ENCODE peak calls at places on chromosome 1, in four cellular contexts. G, V, F and H are unnamed samples.

GRCh38 chr1:75170981-75171380 is 36.8 kb downstream of the LHX8 start:
- DNase-seq in G (no peak), V (no peak), F (no peak), H (no peak)

GRCh38 chr1:245091818-245092637 is 62.8 kb upstream of the KIF26B start:
- DNase-seq in G (no peak), V (peak), F (no peak), H (peak)

GRCh38 chr1:11790101-11790879 is 15.5 kb downstream of the MTHFR start:
- DNase-seq in G (no peak), V (peak), F (no peak), H (no peak)

GRCh38 chr1:26368486-26368885 is 4.1 kb downstream of the ZNF683 start:
- DNase-seq in G (no peak), V (no peak), F (no peak), H (no peak)

GRCh38 chr1:236010443-236010842 is 54.4 kb downstream of the NID1 start:
- DNase-seq in G (no peak), V (no peak), F (no peak), H (no peak)

GRCh38 chr1:40532844-40533424 is 1.5 kb downstream of the ZNF684 start:
- DNase-seq in G (peak), V (no peak), F (no peak), H (peak)

GRCh38 chr1:48236716-48237470 is 14.4 kb downstream of the SLC5A9 start:
- DNase-seq in G (peak), V (no peak), F (no peak), H (peak)

GRCh38 chr1:156549831-156550230 is 22.5 kb downstream of the IQGAP3 start:
- DNase-seq in G (no peak), V (no peak), F (no peak), H (no peak)

GRCh38 chr1:159921700-159922498 is 3.4 kb downstream of the TAGLN2 start:
- DNase-seq in G (no peak), V (peak), F (peak), H (no peak)

GRCh38 chr1:171433451-171433850 is 51.9 kb upstream of the PRRC2C start:
- DNase-seq in G (no peak), V (no peak), F (no peak), H (no peak)

GRCh38 chr1:211551628-211552465 is 27.1 kb downstream of the SLC30A1 start:
- DNase-seq in G (no peak), V (no peak), F (no peak), H (no peak)

GRCh38 chr1:212289262-212290077 is 4.3 kb downstream of the PPP2R5A start:
- DNase-seq in G (no peak), V (no peak), F (no peak), H (no peak)

GRCh38 chr1:86776108-86776507 is 71.7 kb downstream of the SH3GLB1 start:
- DNase-seq in G (no peak), V (no peak), F (no peak), H (no peak)

GRCh38 chr1:203121186-203122015 is 6.1 kb upstream of the ADORA1 start:
- DNase-seq in G (no peak), V (no peak), F (no peak), H (no peak)

GRCh38 chr1:193260925-193261324 is 74.5 kb upstream of the B3GALT2 start:
- DNase-seq in G (no peak), V (no peak), F (no peak), H (no peak)